ENCODE peak calls at places on chromosome X, in nine cellular contexts. C is stomach, E is suprapubic skin, X is upper lobe of left lung, U is transverse colon, O is GM12878, Q is A549, I is ovary, A is SK-N-SH. F is an unnamed sample.

GRCh38 chrX:80223922-80224579 is 196.2 kb upstream of the TENT5D start:
- DNase-seq in C (no peak), E (no peak), X (no peak), U (no peak), O (no peak), Q (peak; percentile 4), I (no peak), A (peak; percentile 4), F (no peak)

GRCh38 chrX:10235851-10236250 is 79.1 kb downstream of the CLCN4 start:
- DNase-seq in C (no peak), E (no peak), X (no peak), U (no peak), O (no peak), Q (no peak), I (no peak), A (no peak), F (no peak)

GRCh38 chrX:129771266-129771995 is 8.3 kb upstream of the SASH3 start:
- DNase-seq in C (no peak), E (no peak), X (no peak), U (no peak), O (no peak), Q (no peak), I (no peak), A (no peak), F (no peak)

GRCh38 chrX:39152106-39152649 is 350.9 kb downstream of the MID1IP1 start:
- DNase-seq in C (peak; percentile 61), E (no peak), X (peak; percentile 42), U (peak; percentile 49), O (no peak), Q (peak; percentile 14), I (peak; percentile 24), A (peak; percentile 65), F (no peak)

GRCh38 chrX:133005038-133005437 is 46.6 kb upstream of the HS6ST2 start:
- DNase-seq in C (no peak), E (no peak), X (no peak), U (no peak), O (no peak), Q (no peak), I (no peak), A (peak; percentile 39), F (no peak)

GRCh38 chrX:42992199-42992943 is 214.4 kb upstream of the PPP1R2C start:
- DNase-seq in C (no peak), E (no peak), X (no peak), U (no peak), O (no peak), Q (peak; percentile 5), I (no peak), A (no peak), F (no peak)

GRCh38 chrX:107654778-107655761 is 26.8 kb downstream of the PRPS1 start:
- DNase-seq in C (peak; percentile 61), E (peak; percentile 75), X (peak; percentile 72), U (peak; percentile 59), O (no peak), Q (peak; percentile 59), I (peak; percentile 68), A (peak; percentile 56), F (peak; percentile 88)

GRCh38 chrX:32185160-32185559 is 1026.2 kb downstream of the DMD start:
- DNase-seq in C (no peak), E (no peak), X (no peak), U (no peak), O (no peak), Q (no peak), I (no peak), A (peak; percentile 9), F (no peak)

GRCh38 chrX:13087322-13088154 is 43.1 kb upstream of the FAM9C start:
- DNase-seq in C (no peak), E (no peak), X (no peak), U (peak; percentile 45), O (peak; percentile 99), Q (peak; percentile 39), I (no peak), A (no peak), F (no peak)

GRCh38 chrX:45758319-45758718 is 557.6 kb upstream of the DIPK2B start:
- DNase-seq in C (no peak), E (no peak), X (peak; percentile 39), U (peak; percentile 17), O (peak; percentile 61), Q (no peak), I (no peak), A (no peak), F (no peak)

GRCh38 chrX:19879181-19879580 is 8.2 kb downstream of the SH3KBP1 start:
- DNase-seq in C (no peak), E (no peak), X (no peak), U (no peak), O (no peak), Q (no peak), I (no peak), A (no peak), F (no peak)

GRCh38 chrX:123736333-123736921 is 3.6 kb upstream of the THOC2 start:
- DNase-seq in C (no peak), E (no peak), X (no peak), U (no peak), O (no peak), Q (peak; percentile 63), I (no peak), A (peak; percentile 64), F (no peak)

GRCh38 chrX:150873616-150874015 is 24.9 kb downstream of the CD99L2 start:
- DNase-seq in C (peak; percentile 37), E (no peak), X (no peak), U (no peak), O (no peak), Q (no peak), I (no peak), A (no peak), F (peak; percentile 73)

GRCh38 chrX:116384406-116384805 is 52.0 kb upstream of the SLC6A14 start:
- DNase-seq in C (no peak), E (no peak), X (no peak), U (no peak), O (no peak), Q (peak; percentile 3), I (no peak), A (no peak), F (no peak)

GRCh38 chrX:13432776-13433605 is 113.1 kb upstream of the ATXN3L start:
- DNase-seq in C (no peak), E (no peak), X (no peak), U (no peak), O (no peak), Q (no peak), I (no peak), A (no peak), F (no peak)

GRCh38 chrX:12463052-12463451 is 324.8 kb downstream of the FRMPD4 start:
- DNase-seq in C (no peak), E (no peak), X (no peak), U (no peak), O (no peak), Q (no peak), I (no peak), A (no peak), F (no peak)

GRCh38 chrX:25151749-25152148 is 136.0 kb upstream of the ARX start:
- DNase-seq in C (no peak), E (no peak), X (no peak), U (no peak), O (no peak), Q (no peak), I (no peak), A (no peak), F (no peak)
- TF ChIP-seq EP300 in C (no peak), E (no peak), X (no peak), U (no peak), O (no peak), Q (no peak), I (no peak), A (no peak), F (no peak)

GRCh38 chrX:64792598-64793337 is 183.5 kb downstream of the ZC4H2 start:
- DNase-seq in C (no peak), E (no peak), X (no peak), U (no peak), O (no peak), Q (no peak), I (no peak), A (no peak), F (no peak)
- TF ChIP-seq CTCF in C (no peak), E (no peak), X (no peak), U (no peak), O (no peak), Q (no peak), I (no peak), A (no peak), F (no peak)

GRCh38 chrX:57266275-57266674 is 20.2 kb upstream of the FAAH2 start:
- DNase-seq in C (no peak), E (no peak), X (no peak), U (no peak), O (no peak), Q (no peak), I (no peak), A (no peak), F (no peak)

GRCh38 chrX:57265126-57265525 is 21.4 kb upstream of the FAAH2 start:
- DNase-seq in C (no peak), E (no peak), X (no peak), U (no peak), O (no peak), Q (no peak), I (no peak), A (no peak), F (no peak)

GRCh38 chrX:57267308-57267707 is 19.2 kb upstream of the FAAH2 start:
- DNase-seq in C (no peak), E (no peak), X (no peak), U (no peak), O (no peak), Q (no peak), I (no peak), A (no peak), F (no peak)

GRCh38 chrX:57270980-57271379 is 15.5 kb upstream of the FAAH2 start:
- DNase-seq in C (no peak), E (no peak), X (no peak), U (no peak), O (no peak), Q (no peak), I (no peak), A (no peak), F (no peak)

DNA sequence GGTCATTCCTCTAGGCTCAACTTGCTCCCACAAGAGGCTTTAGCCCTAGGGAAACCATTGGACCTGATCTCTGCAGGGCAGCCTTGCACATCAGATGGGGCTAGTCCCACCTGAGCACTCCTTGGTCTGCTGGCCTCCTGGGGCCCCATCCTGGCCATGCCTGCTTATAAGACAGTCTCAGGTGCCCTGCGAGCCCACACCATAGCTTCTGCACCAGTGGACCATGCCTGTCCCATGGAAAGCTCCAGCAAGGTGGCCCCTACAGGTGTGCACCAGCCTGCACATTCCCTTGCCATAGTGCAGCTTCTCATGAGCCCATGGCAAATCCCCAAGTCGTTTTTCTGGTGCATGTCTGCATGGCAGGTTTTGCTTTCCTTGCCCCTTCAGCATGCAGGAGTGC is 19.6 kb upstream of the FAAH2 start:
- DNase-seq in C (no peak), E (no peak), X (peak; percentile 18), U (no peak), O (no peak), Q (no peak), I (no peak), A (no peak), F (no peak)
- TF ChIP-seq EP300 in C (no peak), E (no peak), X (no peak), U (no peak), O (no peak), Q (no peak), I (no peak), A (no peak), F (no peak)

DNA sequence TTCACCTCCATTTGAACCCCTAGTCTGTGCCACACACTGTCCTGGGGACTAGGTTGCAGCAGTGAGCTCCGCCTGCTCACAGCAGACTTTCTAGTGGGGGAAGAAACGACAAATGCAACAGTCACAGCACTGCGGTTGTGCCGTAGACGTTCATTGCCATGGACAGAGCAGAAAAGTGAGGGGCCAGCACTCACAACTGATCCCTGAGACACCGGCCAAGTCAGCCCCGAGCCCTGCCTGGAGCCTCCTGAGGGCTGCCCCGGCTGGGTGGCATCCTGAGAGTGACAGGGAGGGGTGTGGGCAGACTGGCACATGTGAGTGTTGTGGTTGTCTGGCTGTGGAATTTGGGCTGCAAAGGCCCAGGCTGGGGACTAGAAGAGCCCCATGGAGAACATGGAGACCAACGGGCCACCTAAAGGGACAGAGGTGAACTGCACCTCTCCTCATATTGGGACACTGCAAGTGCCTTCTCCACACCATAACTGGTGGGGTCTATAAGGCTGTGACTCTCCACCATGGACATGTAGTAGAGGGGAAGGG is 4.6 kb downstream of the DUSP9 start:
- DNase-seq in C (no peak), E (peak; percentile 55), X (no peak), U (no peak), O (no peak), Q (peak; percentile 35), I (no peak), A (peak; percentile 45), F (peak; percentile 20)
- TF ChIP-seq CTCF in C (no peak), E (no peak), X (peak; percentile 9), U (peak; percentile 10), O (peak; percentile 12), Q (no peak), I (no peak), A (peak; percentile 31), F (no peak)